ENCODE peak calls at places on chromosomes 7 and 10, in eight cellular contexts. One of them, this sample, is unnamed.

GRCh38 chr7:37942934-37943610 is 22.6 kb downstream of the EPDR1 start:
- DNase-seq in GM04504: no peak
- DNase-seq in fibroblast of the aortic adventitia: peak; percentile 86
- DNase-seq in activated effector memory CD4-positive, alpha-beta T cell treated with Interleukin-2 at 50 U/mL for 16 hours: no peak
- DNase-seq in SW 1271: no peak
- DNase-seq in HepG2: peak; percentile 100
- DNase-seq in GM12891: no peak
- DNase-seq in neural crest cell: peak; percentile 10
- DNase-seq in this sample: peak; percentile 46

GRCh38 chr10:103854687-103855423 is 521 bp downstream of the SH3PXD2A start:
- DNase-seq in GM04504: no peak
- DNase-seq in fibroblast of the aortic adventitia: peak; percentile 41
- DNase-seq in activated effector memory CD4-positive, alpha-beta T cell treated with Interleukin-2 at 50 U/mL for 16 hours: peak; percentile 12
- DNase-seq in SW 1271: no peak
- DNase-seq in HepG2: no peak
- DNase-seq in GM12891: no peak
- DNase-seq in neural crest cell: peak; percentile 53
- DNase-seq in this sample: no peak

GRCh38 chr7:116871061-116871700 is 8.8 kb downstream of the CAPZA2 start:
- DNase-seq in GM04504: no peak
- DNase-seq in fibroblast of the aortic adventitia: no peak
- DNase-seq in activated effector memory CD4-positive, alpha-beta T cell treated with Interleukin-2 at 50 U/mL for 16 hours: no peak
- DNase-seq in SW 1271: no peak
- DNase-seq in HepG2: no peak
- DNase-seq in GM12891: no peak
- DNase-seq in neural crest cell: no peak
- DNase-seq in this sample: no peak

GRCh38 chr10:5497948-5498730 is 1.2 kb downstream of the CALML5 start:
- DNase-seq in GM04504: no peak
- DNase-seq in fibroblast of the aortic adventitia: no peak
- DNase-seq in activated effector memory CD4-positive, alpha-beta T cell treated with Interleukin-2 at 50 U/mL for 16 hours: no peak
- DNase-seq in SW 1271: no peak
- DNase-seq in HepG2: no peak
- DNase-seq in GM12891: no peak
- DNase-seq in neural crest cell: no peak
- DNase-seq in this sample: no peak

GRCh38 chr7:24052572-24053223 is 231.3 kb upstream of the NPY start:
- DNase-seq in GM04504: peak; percentile 75
- DNase-seq in fibroblast of the aortic adventitia: peak; percentile 17
- DNase-seq in activated effector memory CD4-positive, alpha-beta T cell treated with Interleukin-2 at 50 U/mL for 16 hours: no peak
- DNase-seq in SW 1271: peak; percentile 84
- DNase-seq in HepG2: no peak
- DNase-seq in GM12891: no peak
- DNase-seq in neural crest cell: no peak
- DNase-seq in this sample: no peak

GRCh38 chr7:5237286-5237685 is 45.5 kb upstream of the SLC29A4 start:
- DNase-seq in GM04504: peak; percentile 48
- DNase-seq in fibroblast of the aortic adventitia: peak; percentile 66
- DNase-seq in activated effector memory CD4-positive, alpha-beta T cell treated with Interleukin-2 at 50 U/mL for 16 hours: no peak
- DNase-seq in SW 1271: peak; percentile 18
- DNase-seq in HepG2: no peak
- DNase-seq in GM12891: no peak
- DNase-seq in neural crest cell: no peak
- DNase-seq in this sample: no peak

GRCh38 chr7:26853788-26854393 is 10.5 kb downstream of the SKAP2 start:
- DNase-seq in GM04504: no peak
- DNase-seq in fibroblast of the aortic adventitia: peak; percentile 78
- DNase-seq in activated effector memory CD4-positive, alpha-beta T cell treated with Interleukin-2 at 50 U/mL for 16 hours: no peak
- DNase-seq in SW 1271: peak; percentile 52
- DNase-seq in HepG2: peak; percentile 14
- DNase-seq in GM12891: no peak
- DNase-seq in neural crest cell: no peak
- DNase-seq in this sample: peak; percentile 17

GRCh38 chr10:93745411-93746065 is 12.2 kb upstream of the LGI1 start:
- DNase-seq in GM04504: peak; percentile 15
- DNase-seq in fibroblast of the aortic adventitia: peak; percentile 41
- DNase-seq in activated effector memory CD4-positive, alpha-beta T cell treated with Interleukin-2 at 50 U/mL for 16 hours: no peak
- DNase-seq in SW 1271: peak; percentile 1
- DNase-seq in HepG2: peak; percentile 5
- DNase-seq in GM12891: no peak
- DNase-seq in neural crest cell: no peak
- DNase-seq in this sample: no peak

GRCh38 chr10:115948415-115948814 is 324.6 kb downstream of the GFRA1 start:
- DNase-seq in GM04504: no peak
- DNase-seq in fibroblast of the aortic adventitia: peak; percentile 47
- DNase-seq in activated effector memory CD4-positive, alpha-beta T cell treated with Interleukin-2 at 50 U/mL for 16 hours: no peak
- DNase-seq in SW 1271: no peak
- DNase-seq in HepG2: no peak
- DNase-seq in GM12891: no peak
- DNase-seq in neural crest cell: no peak
- DNase-seq in this sample: no peak

This sample was measured in fibroblast of the conjunctiva.